ENCODE peak calls at places on chromosomes 3 and 15, in eight cellular contexts. One of them, this sample, is unnamed.

GRCh38 chr3:42179110-42179725 is 86.8 kb downstream of the CCK start:
- DNase-seq in adipocyte: peak; percentile 92
- DNase-seq in neural progenitor cell: peak; percentile 41
- DNase-seq in astrocyte: peak; percentile 94
- DNase-seq in fibroblast of lung: peak; percentile 89
- DNase-seq in mammary epithelial cell: peak; percentile 97
- DNase-seq in SK-N-SH: no peak
- DNase-seq in K562: peak; percentile 88
- DNase-seq in this sample: peak; percentile 62

GRCh38 chr3:183178833-183179549 is 16.5 kb upstream of the LAMP3 start:
- DNase-seq in mammary epithelial cell: peak; percentile 46
- DNase-seq in neural progenitor cell: peak; percentile 80
- DNase-seq in K562: peak; percentile 69
- DNase-seq in fibroblast of lung: peak; percentile 40
- DNase-seq in SK-N-SH: peak; percentile 81
- DNase-seq in astrocyte: peak; percentile 16
- DNase-seq in adipocyte: peak; percentile 63
- DNase-seq in this sample: peak; percentile 56

GRCh38 chr3:24690777-24691176 is 196.1 kb upstream of the THRB start:
- DNase-seq in astrocyte: no peak
- DNase-seq in SK-N-SH: no peak
- DNase-seq in fibroblast of lung: no peak
- DNase-seq in adipocyte: no peak
- DNase-seq in neural progenitor cell: no peak
- DNase-seq in mammary epithelial cell: no peak
- DNase-seq in K562: no peak
- DNase-seq in this sample: no peak

GRCh38 chr15:99015677-99016568 is 8.3 kb upstream of the PGPEP1L start:
- DNase-seq in neural progenitor cell: peak; percentile 55
- DNase-seq in adipocyte: no peak
- DNase-seq in mammary epithelial cell: no peak
- DNase-seq in astrocyte: no peak
- DNase-seq in SK-N-SH: peak; percentile 30
- DNase-seq in K562: no peak
- DNase-seq in fibroblast of lung: peak; percentile 2
- DNase-seq in this sample: no peak

GRCh38 chr15:73714695-73715301 is 30.6 kb downstream of the CD276 start:
- DNase-seq in fibroblast of lung: no peak
- DNase-seq in SK-N-SH: no peak
- DNase-seq in neural progenitor cell: no peak
- DNase-seq in astrocyte: no peak
- DNase-seq in K562: no peak
- DNase-seq in mammary epithelial cell: no peak
- DNase-seq in adipocyte: no peak
- DNase-seq in this sample: no peak

GRCh38 chr15:49901867-49902775 is 216.9 kb downstream of the ATP8B4 start:
- DNase-seq in fibroblast of lung: peak; percentile 83
- DNase-seq in adipocyte: peak; percentile 71
- DNase-seq in astrocyte: peak; percentile 32
- DNase-seq in mammary epithelial cell: peak; percentile 5
- DNase-seq in SK-N-SH: no peak
- DNase-seq in neural progenitor cell: no peak
- DNase-seq in K562: no peak
- DNase-seq in this sample: no peak

GRCh38 chr3:9279959-9280358 is 30.5 kb upstream of the SRGAP3 start:
- DNase-seq in fibroblast of lung: no peak
- DNase-seq in neural progenitor cell: peak; percentile 67
- DNase-seq in K562: no peak
- DNase-seq in adipocyte: no peak
- DNase-seq in SK-N-SH: peak; percentile 11
- DNase-seq in mammary epithelial cell: peak; percentile 45
- DNase-seq in astrocyte: peak; percentile 60
- DNase-seq in this sample: no peak

GRCh38 chr15:75171408-75171807 is 30.3 kb upstream of the C15orf39 start:
- DNase-seq in neural progenitor cell: no peak
- DNase-seq in SK-N-SH: no peak
- DNase-seq in K562: no peak
- DNase-seq in astrocyte: peak; percentile 89
- DNase-seq in adipocyte: no peak
- DNase-seq in mammary epithelial cell: peak; percentile 91
- DNase-seq in fibroblast of lung: peak; percentile 83
- DNase-seq in this sample: no peak

GRCh38 chr3:55521086-55522060 is 34.3 kb upstream of the WNT5A start:
- DNase-seq in K562: no peak
- DNase-seq in mammary epithelial cell: peak; percentile 35
- DNase-seq in fibroblast of lung: peak; percentile 52
- DNase-seq in neural progenitor cell: no peak
- DNase-seq in astrocyte: peak; percentile 69
- DNase-seq in SK-N-SH: no peak
- DNase-seq in adipocyte: peak; percentile 12
- DNase-seq in this sample: no peak

GRCh38 chr3:184993394-184993793 is 159.5 kb downstream of the C3orf70 start:
- DNase-seq in fibroblast of lung: no peak
- DNase-seq in adipocyte: no peak
- DNase-seq in mammary epithelial cell: no peak
- DNase-seq in neural progenitor cell: no peak
- DNase-seq in SK-N-SH: no peak
- DNase-seq in K562: peak; percentile 7
- DNase-seq in astrocyte: no peak
- DNase-seq in this sample: no peak

GRCh38 chr15:25707656-25708365 is 155.3 kb downstream of the ATP10A start:
- DNase-seq in mammary epithelial cell: no peak
- DNase-seq in adipocyte: no peak
- DNase-seq in neural progenitor cell: no peak
- DNase-seq in astrocyte: no peak
- DNase-seq in K562: no peak
- DNase-seq in SK-N-SH: no peak
- DNase-seq in fibroblast of lung: no peak
- DNase-seq in this sample: no peak

GRCh38 chr3:42544492-42545283 is 37.1 kb downstream of the SEC22C start:
- DNase-seq in mammary epithelial cell: no peak
- DNase-seq in K562: no peak
- DNase-seq in SK-N-SH: no peak
- DNase-seq in astrocyte: no peak
- DNase-seq in adipocyte: peak; percentile 4
- DNase-seq in neural progenitor cell: no peak
- DNase-seq in fibroblast of lung: no peak
- DNase-seq in this sample: peak; percentile 70

GRCh38 chr3:72288955-72289707 is 504.2 kb upstream of the PROK2 start:
- DNase-seq in adipocyte: peak; percentile 92
- DNase-seq in astrocyte: peak; percentile 82
- DNase-seq in SK-N-SH: peak; percentile 84
- DNase-seq in neural progenitor cell: peak; percentile 73
- DNase-seq in K562: peak; percentile 88
- DNase-seq in fibroblast of lung: peak; percentile 71
- DNase-seq in mammary epithelial cell: peak; percentile 37
- DNase-seq in this sample: no peak

GRCh38 chr15:75929799-75930565 is 26.3 kb downstream of the FBXO22 start:
- DNase-seq in astrocyte: no peak
- DNase-seq in mammary epithelial cell: no peak
- DNase-seq in fibroblast of lung: no peak
- DNase-seq in adipocyte: no peak
- DNase-seq in K562: peak; percentile 72
- DNase-seq in SK-N-SH: no peak
- DNase-seq in neural progenitor cell: no peak
- DNase-seq in this sample: no peak

DNA sequence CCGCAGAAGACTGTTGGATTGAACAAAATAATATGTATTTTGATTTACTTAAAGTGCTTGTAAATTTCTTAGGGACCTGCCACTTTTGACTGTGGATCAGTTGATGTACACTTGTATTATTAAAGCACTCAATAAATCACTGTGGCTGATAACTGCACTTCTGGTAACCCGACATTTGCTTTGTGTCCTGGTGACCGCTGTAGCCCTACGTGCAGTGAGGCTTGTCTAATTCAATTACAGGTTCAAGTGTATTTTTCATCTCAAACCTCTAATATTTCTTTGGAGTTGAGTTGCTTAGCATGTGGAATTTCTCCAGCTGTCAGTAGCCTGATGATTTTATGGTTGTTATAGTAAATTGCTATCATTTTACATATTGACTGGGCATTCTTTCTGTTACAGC is 215.3 kb upstream of the UBE2E1 start:
- DNase-seq in neural progenitor cell: no peak
- DNase-seq in astrocyte: no peak
- DNase-seq in fibroblast of lung: no peak
- DNase-seq in SK-N-SH: peak; percentile 70
- DNase-seq in K562: no peak
- DNase-seq in mammary epithelial cell: no peak
- DNase-seq in adipocyte: no peak
- DNase-seq in this sample: no peak
- H3K9ac ChIP-seq in neural progenitor cell: no peak overlapping the region
- H3K9ac ChIP-seq in astrocyte: no peak overlapping the region
- H3K9ac ChIP-seq in fibroblast of lung: no peak overlapping the region
- H3K9ac ChIP-seq in SK-N-SH: no peak overlapping the region
- H3K9ac ChIP-seq in K562: no peak overlapping the region
- H3K9ac ChIP-seq in mammary epithelial cell: no peak overlapping the region
- H3K9ac ChIP-seq in adipocyte: no peak overlapping the region
- H3K9ac ChIP-seq in this sample: no peak overlapping the region

GRCh38 chr3:34599595-34599994 is 801.2 kb downstream of the PDCD6IP start:
- DNase-seq in adipocyte: no peak
- DNase-seq in mammary epithelial cell: no peak
- DNase-seq in K562: no peak
- DNase-seq in neural progenitor cell: no peak
- DNase-seq in astrocyte: no peak
- DNase-seq in SK-N-SH: no peak
- DNase-seq in fibroblast of lung: no peak
- DNase-seq in this sample: no peak
- H3K9ac ChIP-seq in adipocyte: no peak overlapping the region
- H3K9ac ChIP-seq in mammary epithelial cell: no peak overlapping the region
- H3K9ac ChIP-seq in K562: no peak overlapping the region
- H3K9ac ChIP-seq in neural progenitor cell: no peak overlapping the region
- H3K9ac ChIP-seq in astrocyte: no peak overlapping the region
- H3K9ac ChIP-seq in SK-N-SH: no peak overlapping the region
- H3K9ac ChIP-seq in fibroblast of lung: no peak overlapping the region
- H3K9ac ChIP-seq in this sample: no peak overlapping the region

GRCh38 chr3:195208183-195208582 is 62.8 kb downstream of the XXYLT1 start:
- DNase-seq in astrocyte: no peak
- DNase-seq in fibroblast of lung: no peak
- DNase-seq in mammary epithelial cell: no peak
- DNase-seq in neural progenitor cell: no peak
- DNase-seq in K562: no peak
- DNase-seq in SK-N-SH: no peak
- DNase-seq in adipocyte: no peak
- DNase-seq in this sample: peak; percentile 18
- H3K9ac ChIP-seq in astrocyte: no peak overlapping the region
- H3K9ac ChIP-seq in fibroblast of lung: no peak overlapping the region
- H3K9ac ChIP-seq in mammary epithelial cell: no peak overlapping the region
- H3K9ac ChIP-seq in neural progenitor cell: no peak overlapping the region
- H3K9ac ChIP-seq in K562: peak overlapping the region; percentile 47
- H3K9ac ChIP-seq in SK-N-SH: no peak overlapping the region
- H3K9ac ChIP-seq in adipocyte: peak overlapping the region; percentile 93
- H3K9ac ChIP-seq in this sample: no peak overlapping the region

GRCh38 chr3:149390316-149390715 is 12.9 kb upstream of the TM4SF1 start:
- DNase-seq in astrocyte: no peak
- DNase-seq in K562: no peak
- DNase-seq in fibroblast of lung: no peak
- DNase-seq in mammary epithelial cell: peak; percentile 51
- DNase-seq in adipocyte: no peak
- DNase-seq in neural progenitor cell: no peak
- DNase-seq in SK-N-SH: no peak
- DNase-seq in this sample: no peak

GRCh38 chr3:149390772-149391212 is 13.3 kb upstream of the TM4SF1 start:
- DNase-seq in fibroblast of lung: no peak
- DNase-seq in mammary epithelial cell: peak; percentile 91
- DNase-seq in neural progenitor cell: no peak
- DNase-seq in SK-N-SH: no peak
- DNase-seq in K562: no peak
- DNase-seq in astrocyte: no peak
- DNase-seq in adipocyte: no peak
- DNase-seq in this sample: no peak

GRCh38 chr3:149385617-149386298 is 8.3 kb upstream of the TM4SF1 start:
- DNase-seq in SK-N-SH: no peak
- DNase-seq in adipocyte: no peak
- DNase-seq in neural progenitor cell: no peak
- DNase-seq in mammary epithelial cell: no peak
- DNase-seq in astrocyte: no peak
- DNase-seq in K562: no peak
- DNase-seq in fibroblast of lung: no peak
- DNase-seq in this sample: no peak

GRCh38 chr3:149386299-149386606 is 8.8 kb upstream of the TM4SF1 start:
- DNase-seq in fibroblast of lung: no peak
- DNase-seq in mammary epithelial cell: no peak
- DNase-seq in neural progenitor cell: no peak
- DNase-seq in astrocyte: no peak
- DNase-seq in SK-N-SH: no peak
- DNase-seq in K562: no peak
- DNase-seq in adipocyte: no peak
- DNase-seq in this sample: no peak

DNA sequence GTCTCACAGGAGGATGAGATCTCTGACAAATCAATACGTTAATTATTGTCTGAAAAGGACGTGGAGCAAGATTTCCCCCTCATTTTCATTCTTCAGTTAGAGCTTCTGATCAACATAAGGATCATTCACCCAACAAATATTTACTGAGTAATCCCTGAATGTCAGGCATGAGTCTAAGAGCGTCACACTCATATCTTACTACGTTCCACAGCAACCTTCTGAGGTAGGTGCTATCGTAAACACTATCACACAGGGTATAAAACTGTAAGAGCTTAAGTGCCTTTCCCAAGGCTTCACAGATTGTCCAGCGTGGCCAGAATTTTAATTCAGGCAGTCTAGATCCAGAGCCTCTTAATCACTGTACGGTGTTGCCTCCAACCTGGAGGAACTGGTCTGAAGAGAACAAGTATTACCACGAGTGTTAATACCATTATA is 10.6 kb upstream of the TM4SF1 start:
- DNase-seq in SK-N-SH: no peak
- DNase-seq in K562: no peak
- DNase-seq in astrocyte: peak; percentile 96
- DNase-seq in fibroblast of lung: peak; percentile 81
- DNase-seq in mammary epithelial cell: peak; percentile 77
- DNase-seq in adipocyte: peak; percentile 54
- DNase-seq in neural progenitor cell: no peak
- DNase-seq in this sample: no peak
- H3K9ac ChIP-seq in SK-N-SH: peak overlapping the region; percentile 62
- H3K9ac ChIP-seq in K562: no peak overlapping the region
- H3K9ac ChIP-seq in astrocyte: peak overlapping the region; percentile 90
- H3K9ac ChIP-seq in fibroblast of lung: peak overlapping the region; percentile 32
- H3K9ac ChIP-seq in mammary epithelial cell: no peak overlapping the region
- H3K9ac ChIP-seq in adipocyte: no peak overlapping the region
- H3K9ac ChIP-seq in neural progenitor cell: no peak overlapping the region
- H3K9ac ChIP-seq in this sample: no peak overlapping the region

DNA sequence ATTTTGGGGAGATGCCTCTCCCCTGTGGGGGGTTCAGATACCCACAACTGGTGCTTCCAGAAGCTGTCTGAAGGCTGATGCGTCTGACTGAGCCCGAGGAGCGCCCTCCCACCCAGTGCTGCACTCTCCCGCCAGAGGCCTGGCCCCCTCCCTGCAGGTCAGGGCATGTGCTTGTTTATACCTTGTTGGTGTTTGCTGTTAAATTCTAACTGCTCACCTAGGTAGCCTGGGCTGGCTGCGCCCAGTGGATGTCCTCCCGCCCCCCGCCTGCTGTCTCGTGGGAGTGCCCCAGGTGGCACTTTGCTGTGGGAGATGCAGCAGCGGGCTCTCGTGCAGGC is 12.9 kb downstream of the KLF13 start:
- DNase-seq in fibroblast of lung: no peak
- DNase-seq in neural progenitor cell: no peak
- DNase-seq in mammary epithelial cell: peak; percentile 51
- DNase-seq in adipocyte: no peak
- DNase-seq in K562: no peak
- DNase-seq in astrocyte: no peak
- DNase-seq in SK-N-SH: no peak
- DNase-seq in this sample: no peak
- H3K9ac ChIP-seq in fibroblast of lung: no peak overlapping the region
- H3K9ac ChIP-seq in neural progenitor cell: no peak overlapping the region
- H3K9ac ChIP-seq in mammary epithelial cell: peak overlapping the region; percentile 30
- H3K9ac ChIP-seq in adipocyte: peak overlapping the region; percentile 31
- H3K9ac ChIP-seq in K562: no peak overlapping the region
- H3K9ac ChIP-seq in astrocyte: peak overlapping the region; percentile 23
- H3K9ac ChIP-seq in SK-N-SH: peak overlapping the region; percentile 44
- H3K9ac ChIP-seq in this sample: no peak overlapping the region